ENCODE peak calls at places on chromosome 19, in six cellular contexts. One of them, this sample, is unnamed.

GRCh38 chr19:6032381-6032780 is 54.4 kb upstream of the RANBP3 start:
- DNase-seq in WTC11: no peak
- DNase-seq in tibial nerve: no peak
- DNase-seq in neural crest cell: no peak
- DNase-seq in CD8-positive, alpha-beta T cell: no peak
- DNase-seq in Panc1: no peak
- DNase-seq in this sample: no peak

GRCh38 chr19:18543814-18544475 is 572 bp upstream of the FKBP8 start:
- DNase-seq in CD8-positive, alpha-beta T cell: peak
- DNase-seq in neural crest cell: no peak
- DNase-seq in Panc1: peak
- DNase-seq in WTC11: peak
- DNase-seq in tibial nerve: no peak
- DNase-seq in this sample: peak

GRCh38 chr19:31991984-31992655 is 353.3 kb upstream of the ZNF507 start:
- DNase-seq in neural crest cell: no peak
- DNase-seq in WTC11: no peak
- DNase-seq in Panc1: no peak
- DNase-seq in CD8-positive, alpha-beta T cell: no peak
- DNase-seq in tibial nerve: no peak
- DNase-seq in this sample: no peak

GRCh38 chr19:50649433-50650391 is at the start of gene C19orf81:
- DNase-seq in Panc1: no peak
- DNase-seq in tibial nerve: no peak
- DNase-seq in neural crest cell: no peak
- DNase-seq in WTC11: peak
- DNase-seq in CD8-positive, alpha-beta T cell: no peak
- DNase-seq in this sample: no peak

GRCh38 chr19:6694147-6694815 is 24.3 kb upstream of the TNFSF14 start:
- DNase-seq in tibial nerve: no peak
- DNase-seq in WTC11: no peak
- DNase-seq in neural crest cell: no peak
- DNase-seq in Panc1: no peak
- DNase-seq in CD8-positive, alpha-beta T cell: no peak
- DNase-seq in this sample: no peak

GRCh38 chr19:11422163-11423068 is 3.3 kb upstream of the RGL3 start:
- DNase-seq in Panc1: no peak
- DNase-seq in CD8-positive, alpha-beta T cell: peak
- DNase-seq in WTC11: peak
- DNase-seq in neural crest cell: peak
- DNase-seq in tibial nerve: peak
- DNase-seq in this sample: peak

GRCh38 chr19:33476151-33476707 is 45.4 kb downstream of the PEPD start:
- DNase-seq in Panc1: no peak
- DNase-seq in CD8-positive, alpha-beta T cell: no peak
- DNase-seq in tibial nerve: no peak
- DNase-seq in WTC11: peak
- DNase-seq in neural crest cell: no peak
- DNase-seq in this sample: no peak

GRCh38 chr19:44782729-44783128 is 5.0 kb downstream of the CBLC start:
- DNase-seq in CD8-positive, alpha-beta T cell: no peak
- DNase-seq in neural crest cell: no peak
- DNase-seq in Panc1: no peak
- DNase-seq in tibial nerve: no peak
- DNase-seq in WTC11: no peak
- DNase-seq in this sample: no peak

GRCh38 chr19:45115809-45116615 is 23.0 kb downstream of the PPP1R37 start:
- DNase-seq in CD8-positive, alpha-beta T cell: no peak
- DNase-seq in neural crest cell: no peak
- DNase-seq in WTC11: no peak
- DNase-seq in Panc1: no peak
- DNase-seq in tibial nerve: no peak
- DNase-seq in this sample: no peak

GRCh38 chr19:46320559-46320958 is 23.7 kb downstream of the HIF3A start:
- DNase-seq in neural crest cell: no peak
- DNase-seq in WTC11: no peak
- DNase-seq in Panc1: no peak
- DNase-seq in tibial nerve: no peak
- DNase-seq in CD8-positive, alpha-beta T cell: no peak
- DNase-seq in this sample: no peak

GRCh38 chr19:8030906-8031305 is 21.7 kb upstream of the CCL25 start:
- DNase-seq in WTC11: no peak
- DNase-seq in tibial nerve: no peak
- DNase-seq in CD8-positive, alpha-beta T cell: no peak
- DNase-seq in neural crest cell: no peak
- DNase-seq in Panc1: no peak
- DNase-seq in this sample: no peak

GRCh38 chr19:38351865-38352395 is 16.3 kb downstream of the CATSPERG start:
- DNase-seq in tibial nerve: no peak
- DNase-seq in Panc1: no peak
- DNase-seq in neural crest cell: no peak
- DNase-seq in WTC11: no peak
- DNase-seq in CD8-positive, alpha-beta T cell: no peak
- DNase-seq in this sample: no peak

GRCh38 chr19:17950310-17951150 is 16.4 kb upstream of the KCNN1 start:
- DNase-seq in CD8-positive, alpha-beta T cell: peak
- DNase-seq in tibial nerve: no peak
- DNase-seq in Panc1: no peak
- DNase-seq in neural crest cell: no peak
- DNase-seq in WTC11: peak
- DNase-seq in this sample: no peak

GRCh38 chr19:32877977-32878745 is 8.6 kb upstream of the SLC7A9 start:
- DNase-seq in WTC11: no peak
- DNase-seq in neural crest cell: no peak
- DNase-seq in tibial nerve: no peak
- DNase-seq in Panc1: no peak
- DNase-seq in CD8-positive, alpha-beta T cell: no peak
- DNase-seq in this sample: no peak

GRCh38 chr19:46607441-46607841 is 6.3 kb downstream of the CALM3 start:
- DNase-seq in WTC11: peak
- DNase-seq in neural crest cell: no peak
- DNase-seq in Panc1: no peak
- DNase-seq in tibial nerve: peak
- DNase-seq in CD8-positive, alpha-beta T cell: no peak
- DNase-seq in this sample: no peak

GRCh38 chr19:38734426-38735256 is 9.6 kb downstream of the CAPN12 start:
- DNase-seq in tibial nerve: no peak
- DNase-seq in Panc1: peak
- DNase-seq in neural crest cell: no peak
- DNase-seq in CD8-positive, alpha-beta T cell: peak
- DNase-seq in WTC11: no peak
- DNase-seq in this sample: no peak

GRCh38 chr19:13118424-13119193 is 545 bp downstream of the NACC1 start:
- DNase-seq in tibial nerve: no peak
- DNase-seq in Panc1: no peak
- DNase-seq in WTC11: peak
- DNase-seq in CD8-positive, alpha-beta T cell: peak
- DNase-seq in neural crest cell: no peak
- DNase-seq in this sample: peak

GRCh38 chr19:6064016-6064702 is 46.1 kb downstream of the RFX2 start:
- DNase-seq in tibial nerve: no peak
- DNase-seq in WTC11: no peak
- DNase-seq in Panc1: no peak
- DNase-seq in neural crest cell: no peak
- DNase-seq in CD8-positive, alpha-beta T cell: no peak
- DNase-seq in this sample: no peak

GRCh38 chr19:7682175-7682855 is 1.7 kb downstream of the TRAPPC5 start:
- DNase-seq in tibial nerve: no peak
- DNase-seq in Panc1: no peak
- DNase-seq in CD8-positive, alpha-beta T cell: no peak
- DNase-seq in neural crest cell: no peak
- DNase-seq in WTC11: peak
- DNase-seq in this sample: no peak

GRCh38 chr19:30645946-30646577 is 273.9 kb downstream of the ZNF536 start:
- DNase-seq in WTC11: no peak
- DNase-seq in Panc1: no peak
- DNase-seq in neural crest cell: no peak
- DNase-seq in CD8-positive, alpha-beta T cell: no peak
- DNase-seq in tibial nerve: no peak
- DNase-seq in this sample: no peak

GRCh38 chr19:47362321-47362720 is 13.2 kb downstream of the DHX34 start:
- DNase-seq in WTC11: no peak
- DNase-seq in neural crest cell: no peak
- DNase-seq in tibial nerve: no peak
- DNase-seq in Panc1: no peak
- DNase-seq in CD8-positive, alpha-beta T cell: no peak
- DNase-seq in this sample: no peak

GRCh38 chr19:10567696-10568443 is 909 bp downstream of the CDKN2D start:
- DNase-seq in neural crest cell: no peak
- DNase-seq in CD8-positive, alpha-beta T cell: no peak
- DNase-seq in Panc1: no peak
- DNase-seq in WTC11: no peak
- DNase-seq in tibial nerve: no peak
- DNase-seq in this sample: no peak

GRCh38 chr19:18294467-18294864 is 13.0 kb upstream of the JUND start:
- DNase-seq in neural crest cell: no peak
- DNase-seq in CD8-positive, alpha-beta T cell: peak
- DNase-seq in Panc1: no peak
- DNase-seq in tibial nerve: no peak
- DNase-seq in WTC11: peak
- DNase-seq in this sample: no peak

GRCh38 chr19:46016426-46017094 is 6.3 kb downstream of the PGLYRP1 start:
- DNase-seq in neural crest cell: peak
- DNase-seq in CD8-positive, alpha-beta T cell: peak
- DNase-seq in WTC11: peak
- DNase-seq in tibial nerve: peak
- DNase-seq in Panc1: no peak
- DNase-seq in this sample: peak

GRCh38 chr19:46631481-46631880 is 4.5 kb downstream of the GNG8 start:
- DNase-seq in tibial nerve: peak
- DNase-seq in Panc1: no peak
- DNase-seq in WTC11: no peak
- DNase-seq in neural crest cell: no peak
- DNase-seq in CD8-positive, alpha-beta T cell: no peak
- DNase-seq in this sample: no peak

GRCh38 chr19:34480971-34481821 is at the start of gene WTIP:
- DNase-seq in CD8-positive, alpha-beta T cell: no peak
- DNase-seq in neural crest cell: peak
- DNase-seq in tibial nerve: peak
- DNase-seq in Panc1: no peak
- DNase-seq in WTC11: peak
- DNase-seq in this sample: peak

GRCh38 chr19:16293133-16294085 is 31.2 kb upstream of the KLF2 start:
- DNase-seq in CD8-positive, alpha-beta T cell: no peak
- DNase-seq in Panc1: no peak
- DNase-seq in neural crest cell: no peak
- DNase-seq in WTC11: no peak
- DNase-seq in tibial nerve: peak
- DNase-seq in this sample: no peak

GRCh38 chr19:13872695-13873389 is 4.1 kb upstream of the NANOS3 start:
- DNase-seq in CD8-positive, alpha-beta T cell: peak
- DNase-seq in tibial nerve: no peak
- DNase-seq in WTC11: peak
- DNase-seq in neural crest cell: peak
- DNase-seq in Panc1: no peak
- DNase-seq in this sample: peak

GRCh38 chr19:53809518-53810186 is 14.5 kb downstream of the NLRP12 start:
- DNase-seq in neural crest cell: no peak
- DNase-seq in tibial nerve: no peak
- DNase-seq in WTC11: peak
- DNase-seq in Panc1: no peak
- DNase-seq in CD8-positive, alpha-beta T cell: no peak
- DNase-seq in this sample: peak
- TF ChIP-seq CTCF in neural crest cell: peak
- TF ChIP-seq CTCF in tibial nerve: no peak
- TF ChIP-seq CTCF in WTC11: peak
- TF ChIP-seq CTCF in Panc1: peak
- TF ChIP-seq CTCF in CD8-positive, alpha-beta T cell: no peak
- TF ChIP-seq CTCF in this sample: peak

DNA sequence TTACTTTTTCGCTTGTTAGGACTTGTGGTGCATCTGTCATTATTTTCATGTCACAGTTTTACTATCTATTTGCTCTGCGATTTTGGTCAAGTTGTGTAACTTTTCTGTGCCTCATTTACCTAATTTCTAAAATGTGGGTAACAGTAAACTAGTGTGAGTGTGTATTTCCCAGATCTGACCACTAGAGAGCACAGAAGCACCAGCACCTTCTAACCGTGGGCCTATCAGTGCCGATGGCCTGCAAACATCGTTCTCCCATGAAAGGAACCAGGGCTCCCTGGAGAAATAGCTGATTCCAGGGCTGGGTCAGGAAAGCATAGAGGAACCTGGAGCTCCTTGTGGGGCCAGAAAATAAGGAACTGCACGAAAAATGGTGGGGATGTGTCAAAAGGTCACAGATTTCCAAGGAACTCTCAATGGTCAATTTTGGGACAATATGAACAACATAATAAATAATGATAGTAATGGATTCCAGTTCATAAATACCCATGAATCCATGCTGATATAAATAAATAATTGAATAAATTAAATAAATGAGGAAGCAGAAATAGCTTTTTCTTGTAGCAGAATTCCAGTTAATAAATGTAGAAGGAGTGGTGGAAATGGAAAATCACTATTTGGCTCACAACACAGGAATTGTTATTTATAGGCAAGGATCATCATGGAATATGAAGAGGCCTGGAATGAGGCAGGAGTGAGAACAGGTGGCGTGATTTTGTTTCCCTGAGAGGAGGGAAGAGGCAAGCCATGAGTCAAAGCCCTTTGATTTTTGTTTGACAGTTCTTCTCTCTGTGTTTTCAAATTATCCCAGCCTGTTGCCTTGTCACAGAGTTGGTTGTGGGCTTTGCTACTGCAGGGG is 31.1 kb downstream of the CEACAM8 start:
- DNase-seq in CD8-positive, alpha-beta T cell: no peak
- DNase-seq in tibial nerve: no peak
- DNase-seq in neural crest cell: peak
- DNase-seq in Panc1: peak
- DNase-seq in WTC11: peak
- DNase-seq in this sample: peak
- TF ChIP-seq CTCF in CD8-positive, alpha-beta T cell: peak
- TF ChIP-seq CTCF in tibial nerve: peak
- TF ChIP-seq CTCF in neural crest cell: peak
- TF ChIP-seq CTCF in Panc1: peak
- TF ChIP-seq CTCF in WTC11: peak
- TF ChIP-seq CTCF in this sample: peak

GRCh38 chr19:907183-907853 is 5.7 kb downstream of the R3HDM4 start:
- DNase-seq in tibial nerve: no peak
- DNase-seq in CD8-positive, alpha-beta T cell: peak
- DNase-seq in neural crest cell: no peak
- DNase-seq in WTC11: no peak
- DNase-seq in Panc1: no peak
- DNase-seq in this sample: no peak
- TF ChIP-seq CTCF in tibial nerve: no peak
- TF ChIP-seq CTCF in CD8-positive, alpha-beta T cell: no peak
- TF ChIP-seq CTCF in neural crest cell: no peak
- TF ChIP-seq CTCF in WTC11: no peak
- TF ChIP-seq CTCF in Panc1: no peak
- TF ChIP-seq CTCF in this sample: no peak

DNA sequence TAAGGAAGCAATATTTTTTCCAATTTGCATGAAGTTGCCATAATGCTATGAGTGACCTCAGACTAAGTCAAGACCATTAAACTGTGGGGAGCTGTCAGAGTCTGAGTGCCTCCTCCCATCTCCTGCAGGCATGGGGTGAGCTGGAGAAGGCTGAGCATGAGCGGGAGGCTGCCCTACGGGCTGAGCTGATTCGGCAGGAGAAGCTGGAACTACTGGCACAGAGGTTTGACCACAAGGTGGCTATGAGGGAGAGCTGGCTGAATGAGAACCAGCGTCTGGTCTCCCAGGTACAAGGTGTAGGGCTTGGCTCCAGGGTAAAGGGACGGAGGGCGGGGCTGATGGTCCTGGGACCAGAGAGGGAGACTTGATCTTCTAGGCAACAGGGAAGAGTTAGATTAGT is 35.8 kb downstream of the SPTBN4 start:
- DNase-seq in CD8-positive, alpha-beta T cell: no peak
- DNase-seq in Panc1: no peak
- DNase-seq in neural crest cell: no peak
- DNase-seq in WTC11: peak
- DNase-seq in tibial nerve: no peak
- DNase-seq in this sample: no peak
- TF ChIP-seq CTCF in CD8-positive, alpha-beta T cell: no peak
- TF ChIP-seq CTCF in Panc1: no peak
- TF ChIP-seq CTCF in neural crest cell: peak
- TF ChIP-seq CTCF in WTC11: no peak
- TF ChIP-seq CTCF in tibial nerve: no peak
- TF ChIP-seq CTCF in this sample: no peak